ENCODE peak calls at places on chromosomes 16 and 17, in seven cellular contexts. One of them, this sample, is unnamed. For H3K4me1, the result is how much of the 10 kb centered on the place peaks cover.

GRCh38 chr16:85746431-85747227 is 4.3 kb downstream of the C16orf74 start:
- DNase-seq in A549: peak
- DNase-seq in esophagus muscularis mucosa: no peak
- DNase-seq in heart left ventricle: no peak
- DNase-seq in uterus: no peak
- DNase-seq in esophagus squamous epithelium: no peak
- DNase-seq in ovary: no peak
- DNase-seq in this sample: no peak

GRCh38 chr16:85002099-85002541 is 9.2 kb downstream of the ZDHHC7 start:
- DNase-seq in A549: no peak
- DNase-seq in esophagus muscularis mucosa: no peak
- DNase-seq in heart left ventricle: no peak
- DNase-seq in uterus: no peak
- DNase-seq in esophagus squamous epithelium: no peak
- DNase-seq in ovary: no peak
- DNase-seq in this sample: no peak

GRCh38 chr17:19317359-19318095 is 45.0 kb downstream of the B9D1 start:
- DNase-seq in A549: peak
- DNase-seq in esophagus muscularis mucosa: no peak
- DNase-seq in heart left ventricle: peak
- DNase-seq in uterus: peak
- DNase-seq in esophagus squamous epithelium: no peak
- DNase-seq in ovary: peak
- DNase-seq in this sample: peak

GRCh38 chr17:50199651-50200446 is 1.6 kb downstream of the COL1A1 start:
- DNase-seq in A549: peak
- DNase-seq in esophagus muscularis mucosa: peak
- DNase-seq in heart left ventricle: peak
- DNase-seq in uterus: peak
- DNase-seq in esophagus squamous epithelium: peak
- DNase-seq in ovary: peak
- DNase-seq in this sample: peak

GRCh38 chr16:74487634-74488495 is 66.6 kb upstream of the CLEC18B start:
- DNase-seq in A549: no peak
- DNase-seq in esophagus muscularis mucosa: no peak
- DNase-seq in heart left ventricle: no peak
- DNase-seq in uterus: no peak
- DNase-seq in esophagus squamous epithelium: no peak
- DNase-seq in ovary: no peak
- DNase-seq in this sample: no peak

GRCh38 chr16:90048347-90048722 is 28.8 kb downstream of the PRDM7 start:
- DNase-seq in A549: no peak
- DNase-seq in esophagus muscularis mucosa: no peak
- DNase-seq in heart left ventricle: no peak
- DNase-seq in uterus: no peak
- DNase-seq in esophagus squamous epithelium: no peak
- DNase-seq in ovary: no peak
- DNase-seq in this sample: no peak

GRCh38 chr16:27633221-27633620 is 83.3 kb downstream of the KATNIP start:
- DNase-seq in A549: no peak
- DNase-seq in esophagus muscularis mucosa: no peak
- DNase-seq in heart left ventricle: no peak
- DNase-seq in uterus: no peak
- DNase-seq in esophagus squamous epithelium: no peak
- DNase-seq in ovary: no peak
- DNase-seq in this sample: no peak

GRCh38 chr17:41457656-41458055 is 9.5 kb downstream of the KRT32 start:
- DNase-seq in A549: no peak
- DNase-seq in esophagus muscularis mucosa: no peak
- DNase-seq in heart left ventricle: no peak
- DNase-seq in uterus: no peak
- DNase-seq in esophagus squamous epithelium: no peak
- DNase-seq in ovary: no peak
- DNase-seq in this sample: no peak

GRCh38 chr16:4293181-4293716 is 20.4 kb upstream of the TFAP4 start:
- DNase-seq in A549: no peak
- DNase-seq in esophagus muscularis mucosa: no peak
- DNase-seq in heart left ventricle: no peak
- DNase-seq in uterus: no peak
- DNase-seq in esophagus squamous epithelium: no peak
- DNase-seq in ovary: no peak
- DNase-seq in this sample: no peak

GRCh38 chr17:75876190-75876937 is 2.0 kb downstream of the TRIM47 start:
- DNase-seq in A549: peak
- DNase-seq in esophagus muscularis mucosa: no peak
- DNase-seq in heart left ventricle: peak
- DNase-seq in uterus: peak
- DNase-seq in esophagus squamous epithelium: no peak
- DNase-seq in ovary: peak
- DNase-seq in this sample: no peak

GRCh38 chr17:75877752-75878173 is 618 bp downstream of the TRIM47 start:
- DNase-seq in A549: peak
- DNase-seq in esophagus muscularis mucosa: no peak
- DNase-seq in heart left ventricle: peak
- DNase-seq in uterus: peak
- DNase-seq in esophagus squamous epithelium: no peak
- DNase-seq in ovary: peak
- DNase-seq in this sample: peak

GRCh38 chr17:75875940-75876189 is 2.5 kb downstream of the TRIM47 start:
- DNase-seq in A549: no peak
- DNase-seq in esophagus muscularis mucosa: no peak
- DNase-seq in heart left ventricle: no peak
- DNase-seq in uterus: peak
- DNase-seq in esophagus squamous epithelium: no peak
- DNase-seq in ovary: no peak
- DNase-seq in this sample: peak

GRCh38 chr17:75878174-75878998 is at the start of gene TRIM47:
- DNase-seq in A549: peak
- DNase-seq in esophagus muscularis mucosa: no peak
- DNase-seq in heart left ventricle: peak
- DNase-seq in uterus: peak
- DNase-seq in esophagus squamous epithelium: no peak
- DNase-seq in ovary: peak
- DNase-seq in this sample: peak

DNA sequence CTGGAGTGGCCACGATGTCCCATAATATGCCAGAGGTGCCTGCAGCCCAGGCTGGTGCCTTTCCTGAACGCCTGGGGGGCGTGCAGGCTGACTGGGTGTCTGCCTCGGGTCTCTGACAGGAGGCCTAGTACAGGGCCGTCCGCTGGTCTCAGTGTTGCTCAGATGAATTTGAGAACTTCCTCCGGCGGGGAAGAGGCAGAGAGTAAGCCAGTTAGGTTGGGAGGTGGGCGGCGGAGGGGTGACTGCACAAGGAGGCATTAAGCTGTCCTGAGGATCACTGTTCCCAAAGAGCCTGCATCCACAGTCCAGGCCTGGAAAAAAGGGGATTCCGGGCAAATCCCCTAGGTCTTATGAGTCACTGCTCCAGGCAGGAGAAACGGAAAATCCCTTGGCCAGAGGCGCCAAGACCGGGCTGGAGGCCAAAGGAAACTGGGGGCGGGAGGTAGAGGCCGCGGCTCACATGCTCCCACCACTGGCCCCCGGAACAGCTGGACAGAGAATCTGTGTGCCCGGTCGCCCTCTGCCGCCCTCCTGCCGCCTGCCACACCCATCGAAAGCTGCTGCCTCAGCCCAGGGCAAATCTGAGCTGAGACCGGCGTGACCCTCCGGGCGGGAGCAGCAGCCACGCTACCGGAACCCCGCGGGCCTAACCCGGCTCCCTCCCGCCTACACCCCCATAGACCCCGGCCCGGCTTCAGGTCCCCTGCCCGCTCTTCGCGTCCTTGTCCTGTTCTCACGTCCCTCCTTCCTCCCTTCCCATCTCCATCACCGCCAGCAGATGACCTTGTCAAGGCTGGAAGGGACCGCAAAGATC is 1.2 kb downstream of the TRIM47 start:
- DNase-seq in A549: peak
- DNase-seq in esophagus muscularis mucosa: peak
- DNase-seq in heart left ventricle: peak
- DNase-seq in uterus: peak
- DNase-seq in esophagus squamous epithelium: no peak
- DNase-seq in ovary: peak
- DNase-seq in this sample: peak
- TF ChIP-seq POLR2A in A549: no peak
- TF ChIP-seq POLR2A in esophagus muscularis mucosa: peak
- TF ChIP-seq POLR2A in heart left ventricle: no peak
- TF ChIP-seq POLR2A in uterus: peak
- TF ChIP-seq POLR2A in esophagus squamous epithelium: peak
- TF ChIP-seq POLR2A in ovary: peak
- TF ChIP-seq POLR2A in this sample: no peak

DNA sequence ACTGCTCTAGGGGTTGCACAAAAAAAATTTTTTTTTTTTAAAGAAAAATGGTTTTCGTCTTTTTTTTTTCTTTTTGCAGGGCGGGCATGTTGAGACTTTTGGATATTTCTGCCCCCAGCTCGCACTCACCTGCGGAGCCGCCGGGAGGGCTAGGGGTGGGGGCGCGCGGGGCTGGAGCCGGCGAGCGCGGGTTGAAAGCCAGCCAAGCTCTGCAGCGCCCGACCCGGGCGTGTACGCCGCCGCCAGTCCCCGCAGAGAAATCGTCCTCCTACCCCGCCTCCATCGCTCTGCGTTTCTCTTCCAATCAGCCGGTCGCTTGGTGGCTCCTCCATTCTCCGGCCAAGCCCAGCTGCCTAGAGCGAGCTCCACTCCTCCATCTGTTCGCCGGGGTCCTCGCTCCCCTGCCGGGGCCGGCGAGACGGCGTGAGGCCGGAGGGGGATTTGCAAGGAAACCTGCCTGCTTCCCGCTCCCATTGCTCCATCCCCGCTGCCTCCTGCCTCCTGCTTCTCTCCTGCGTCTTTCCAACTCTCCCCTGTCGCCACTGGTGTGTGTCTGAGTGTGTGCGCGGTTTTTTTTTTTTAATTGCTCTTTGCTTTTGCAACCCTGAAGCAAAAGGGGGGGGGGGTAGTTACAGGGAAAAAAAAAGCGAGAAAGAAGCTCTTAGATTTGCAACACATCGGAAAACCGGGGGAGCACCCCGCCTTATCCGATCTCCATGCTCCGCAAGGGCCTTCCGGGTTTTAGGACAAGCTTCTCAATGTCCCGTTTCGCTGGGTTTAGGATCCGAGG is 1.8 kb upstream of the UBTF start:
- DNase-seq in A549: peak
- DNase-seq in esophagus muscularis mucosa: peak
- DNase-seq in heart left ventricle: peak
- DNase-seq in uterus: peak
- DNase-seq in esophagus squamous epithelium: no peak
- DNase-seq in ovary: peak
- DNase-seq in this sample: peak
- H3K4me1 ChIP-seq in A549: under half
- H3K4me1 ChIP-seq in esophagus muscularis mucosa: under half
- H3K4me1 ChIP-seq in heart left ventricle: under half
- H3K4me1 ChIP-seq in uterus: under half
- H3K4me1 ChIP-seq in esophagus squamous epithelium: under half
- H3K4me1 ChIP-seq in ovary: under half
- H3K4me1 ChIP-seq in this sample: under half

GRCh38 chr17:28340374-28340773 is 4.8 kb downstream of the TNFAIP1 start:
- DNase-seq in A549: no peak
- DNase-seq in esophagus muscularis mucosa: no peak
- DNase-seq in heart left ventricle: no peak
- DNase-seq in uterus: no peak
- DNase-seq in esophagus squamous epithelium: no peak
- DNase-seq in ovary: no peak
- DNase-seq in this sample: no peak

GRCh38 chr17:28341516-28341915 is 6.0 kb downstream of the TNFAIP1 start:
- DNase-seq in A549: no peak
- DNase-seq in esophagus muscularis mucosa: no peak
- DNase-seq in heart left ventricle: no peak
- DNase-seq in uterus: no peak
- DNase-seq in esophagus squamous epithelium: no peak
- DNase-seq in ovary: no peak
- DNase-seq in this sample: no peak

GRCh38 chr17:28343491-28343932 is 8.0 kb downstream of the TNFAIP1 start:
- DNase-seq in A549: no peak
- DNase-seq in esophagus muscularis mucosa: no peak
- DNase-seq in heart left ventricle: no peak
- DNase-seq in uterus: no peak
- DNase-seq in esophagus squamous epithelium: no peak
- DNase-seq in ovary: no peak
- DNase-seq in this sample: no peak

GRCh38 chr17:28344011-28344410 is 8.4 kb downstream of the TNFAIP1 start:
- DNase-seq in A549: no peak
- DNase-seq in esophagus muscularis mucosa: no peak
- DNase-seq in heart left ventricle: no peak
- DNase-seq in uterus: no peak
- DNase-seq in esophagus squamous epithelium: no peak
- DNase-seq in ovary: no peak
- DNase-seq in this sample: no peak

GRCh38 chr17:28342313-28342712 is 6.8 kb downstream of the TNFAIP1 start:
- DNase-seq in A549: no peak
- DNase-seq in esophagus muscularis mucosa: no peak
- DNase-seq in heart left ventricle: no peak
- DNase-seq in uterus: no peak
- DNase-seq in esophagus squamous epithelium: no peak
- DNase-seq in ovary: no peak
- DNase-seq in this sample: no peak
- TF ChIP-seq POLR2A in A549: no peak
- TF ChIP-seq POLR2A in esophagus muscularis mucosa: no peak
- TF ChIP-seq POLR2A in heart left ventricle: no peak
- TF ChIP-seq POLR2A in uterus: no peak
- TF ChIP-seq POLR2A in esophagus squamous epithelium: no peak
- TF ChIP-seq POLR2A in ovary: no peak
- TF ChIP-seq POLR2A in this sample: no peak

GRCh38 chr16:51113254-51114125 is 37.6 kb downstream of the SALL1 start:
- DNase-seq in A549: no peak
- DNase-seq in esophagus muscularis mucosa: no peak
- DNase-seq in heart left ventricle: no peak
- DNase-seq in uterus: no peak
- DNase-seq in esophagus squamous epithelium: no peak
- DNase-seq in ovary: no peak
- DNase-seq in this sample: no peak

GRCh38 chr16:51114369-51114768 is 36.7 kb downstream of the SALL1 start:
- DNase-seq in A549: no peak
- DNase-seq in esophagus muscularis mucosa: no peak
- DNase-seq in heart left ventricle: no peak
- DNase-seq in uterus: no peak
- DNase-seq in esophagus squamous epithelium: no peak
- DNase-seq in ovary: no peak
- DNase-seq in this sample: no peak

GRCh38 chr16:51112311-51112710 is 38.8 kb downstream of the SALL1 start:
- DNase-seq in A549: no peak
- DNase-seq in esophagus muscularis mucosa: no peak
- DNase-seq in heart left ventricle: no peak
- DNase-seq in uterus: no peak
- DNase-seq in esophagus squamous epithelium: no peak
- DNase-seq in ovary: no peak
- DNase-seq in this sample: no peak

GRCh38 chr16:51119576-51120288 is 31.3 kb downstream of the SALL1 start:
- DNase-seq in A549: no peak
- DNase-seq in esophagus muscularis mucosa: no peak
- DNase-seq in heart left ventricle: no peak
- DNase-seq in uterus: peak
- DNase-seq in esophagus squamous epithelium: no peak
- DNase-seq in ovary: no peak
- DNase-seq in this sample: no peak

DNA sequence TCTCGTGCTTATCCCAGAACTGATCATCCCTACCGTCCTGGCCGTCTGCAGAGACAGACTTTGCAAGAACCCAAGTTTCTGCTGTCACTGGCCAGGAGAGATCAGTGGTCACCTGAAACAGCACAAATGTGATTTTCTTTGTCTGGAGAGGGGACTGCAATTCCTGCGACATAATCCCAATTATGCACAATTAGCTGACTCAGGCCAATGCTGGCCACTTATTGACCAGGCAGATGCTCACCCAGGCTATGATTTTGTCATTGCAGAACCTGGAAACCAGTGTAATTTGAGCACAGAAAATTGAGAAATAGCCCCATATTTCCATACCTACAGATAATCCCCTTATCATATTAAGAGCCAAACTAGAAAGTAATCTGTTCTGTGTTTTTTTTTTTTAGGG is 34.7 kb downstream of the SALL1 start:
- DNase-seq in A549: no peak
- DNase-seq in esophagus muscularis mucosa: no peak
- DNase-seq in heart left ventricle: no peak
- DNase-seq in uterus: no peak
- DNase-seq in esophagus squamous epithelium: no peak
- DNase-seq in ovary: no peak
- DNase-seq in this sample: no peak
- H3K4me1 ChIP-seq in A549: under half
- H3K4me1 ChIP-seq in esophagus muscularis mucosa: under half
- H3K4me1 ChIP-seq in heart left ventricle: under half
- H3K4me1 ChIP-seq in uterus: under half
- H3K4me1 ChIP-seq in esophagus squamous epithelium: under half
- H3K4me1 ChIP-seq in ovary: under half
- H3K4me1 ChIP-seq in this sample: under half